ENCODE peak calls at places on chromosomes 13 and 19, in four cellular contexts. D is stimulated activated CD4-positive, alpha-beta T cell treated with anti-CD3 and anti-CD28 coated beads, Interleukin-15, amount 100 ng/mL, for 1 hour; W is fibroblast of the aortic adventitia; E is HuH-7. Z is an unnamed sample.

GRCh38 chr19:11964858-11965645 is at the start of gene ZNF763:
- DNase-seq in W (peak), D (peak), E (no peak), Z (peak)

GRCh38 chr13:87166348-87166747 is 504.8 kb upstream of the SLITRK5 start:
- DNase-seq in D (no peak), E (no peak), W (no peak), Z (no peak)

GRCh38 chr13:95480131-95480545 is 72.4 kb upstream of the CLDN10 start:
- DNase-seq in D (no peak), E (no peak), W (peak), Z (no peak)

GRCh38 chr13:28239374-28239773 is 101.0 kb downstream of the PAN3 start:
- DNase-seq in D (no peak), W (peak), E (no peak), Z (no peak)

GRCh38 chr13:80083516-80084085 is 257.3 kb downstream of the SPRY2 start:
- DNase-seq in W (peak), D (no peak), E (no peak), Z (no peak)

GRCh38 chr13:45863716-45864590 is 12.4 kb upstream of the SIAH3 start:
- DNase-seq in E (no peak), W (no peak), D (no peak), Z (no peak)

GRCh38 chr19:461664-462551 is 1.1 kb upstream of the SHC2 start:
- DNase-seq in E (peak), W (no peak), D (no peak), Z (no peak)

GRCh38 chr19:56611288-56611687 is 16.2 kb downstream of the ZNF71 start:
- DNase-seq in D (no peak), E (no peak), W (no peak), Z (no peak)

GRCh38 chr19:41376241-41376997 is at the start of gene TMEM91:
- DNase-seq in W (peak), D (no peak), E (peak), Z (no peak)

GRCh38 chr19:39506944-39507714 is 7.8 kb upstream of the SELENOV start:
- DNase-seq in E (no peak), D (no peak), W (peak), Z (no peak)

GRCh38 chr19:36605839-36606478 is 846 bp downstream of the ZNF382 start:
- DNase-seq in E (no peak), W (no peak), D (no peak), Z (no peak)

GRCh38 chr13:30142502-30143211 is 164.7 kb downstream of the KATNAL1 start:
- DNase-seq in E (no peak), D (no peak), W (peak), Z (peak)

GRCh38 chr13:93875527-93875926 is 604.0 kb downstream of the DCT start:
- DNase-seq in D (no peak), W (peak), E (no peak), Z (no peak)

GRCh38 chr19:13937479-13938360 is 497 bp downstream of the PODNL1 start:
- DNase-seq in W (no peak), D (no peak), E (no peak), Z (no peak)

GRCh38 chr13:85798999-85799646 is at the start of gene SLITRK6:
- DNase-seq in E (no peak), W (peak), D (no peak), Z (no peak)

Z was measured in GOT3.